ENCODE peak calls at places on chromosomes 1 and 21, in eight cellular contexts. I is activated CD4-positive, alpha-beta T cell treated with anti-CD3 and anti-CD28 coated beads for 36 hours; Y is EH; E is stomach; J is HS-27A; A is psoas muscle; K is M059J; D is amygdala. R is an unnamed sample.

GRCh38 chr1:8412183-8412831 is 94.4 kb downstream of the SLC45A1 start:
- DNase-seq in K (peak), I (no peak), A (no peak), D (no peak), Y (peak), J (peak), E (no peak), R (no peak)

GRCh38 chr21:42307106-42307505 is 8.1 kb downstream of the TFF3 start:
- DNase-seq in D (no peak), I (no peak), Y (no peak), K (no peak), A (no peak), E (peak), J (no peak), R (no peak)

GRCh38 chr1:76625887-76626286 is 241.4 kb upstream of the ST6GALNAC5 start:
- DNase-seq in A (no peak), K (no peak), I (no peak), E (no peak), J (no peak), D (no peak), Y (no peak), R (no peak)

GRCh38 chr1:150807257-150807637 is 813 bp downstream of the CTSK start:
- DNase-seq in J (no peak), I (no peak), K (no peak), A (no peak), D (no peak), Y (peak), E (no peak), R (no peak)

GRCh38 chr1:93519196-93519825 is 71.4 kb downstream of the FNBP1L start:
- DNase-seq in E (no peak), A (no peak), Y (peak), I (no peak), J (peak), D (no peak), K (peak), R (no peak)

GRCh38 chr1:9161963-9162362 is 33.1 kb upstream of the GPR157 start:
- DNase-seq in J (no peak), I (no peak), A (no peak), K (no peak), E (peak), D (no peak), Y (no peak), R (no peak)

GRCh38 chr1:245526141-245526540 is 371.4 kb downstream of the KIF26B start:
- DNase-seq in I (no peak), D (no peak), E (no peak), Y (no peak), J (no peak), A (no peak), K (no peak), R (no peak)

GRCh38 chr1:209577346-209577745 is 6.2 kb upstream of the CAMK1G start:
- DNase-seq in Y (peak), K (peak), A (no peak), J (no peak), D (no peak), I (no peak), E (no peak), R (no peak)

GRCh38 chr1:37667023-37667769 is 25.1 kb upstream of the CDCA8 start:
- DNase-seq in A (no peak), Y (peak), D (no peak), I (no peak), K (no peak), J (no peak), E (no peak), R (peak)

GRCh38 chr1:206508956-206509355 is 1.6 kb downstream of the RASSF5 start:
- DNase-seq in E (peak), J (no peak), Y (peak), K (no peak), I (no peak), D (no peak), A (peak), R (no peak)

GRCh38 chr1:50474859-50475809 is 51.9 kb upstream of the DMRTA2 start:
- DNase-seq in K (peak), A (no peak), J (no peak), D (no peak), I (no peak), E (no peak), Y (peak), R (no peak)

GRCh38 chr1:914891-915280 is 8.8 kb upstream of the SAMD11 start:
- DNase-seq in Y (no peak), A (no peak), D (no peak), K (no peak), E (no peak), J (no peak), I (no peak), R (no peak)

GRCh38 chr1:63643926-63644325 is 50.7 kb downstream of the PGM1 start:
- DNase-seq in K (no peak), I (no peak), D (no peak), J (no peak), E (peak), Y (no peak), A (peak), R (no peak)

GRCh38 chr1:104163912-104164476 is 414.3 kb downstream of the AMY1C start:
- DNase-seq in I (no peak), Y (no peak), A (no peak), K (no peak), D (no peak), J (no peak), E (no peak), R (no peak)

GRCh38 chr1:41713557-41714327 is 205.0 kb downstream of the HIVEP3 start:
- DNase-seq in J (peak), I (no peak), A (no peak), E (no peak), K (peak), Y (peak), D (no peak), R (peak)

GRCh38 chr1:112040891-112041740 is 51.6 kb upstream of the KCND3 start:
- DNase-seq in A (no peak), Y (no peak), I (no peak), D (no peak), E (no peak), K (no peak), J (no peak), R (peak)

GRCh38 chr1:100794719-100795645 is 75.4 kb downstream of the VCAM1 start:
- DNase-seq in I (no peak), Y (peak), A (no peak), K (peak), E (no peak), D (no peak), J (no peak), R (no peak)

GRCh38 chr1:204319462-204319861 is 40.3 kb downstream of the PLEKHA6 start:
- DNase-seq in J (no peak), K (peak), D (no peak), Y (peak), E (peak), I (peak), A (no peak), R (no peak)

GRCh38 chr1:8359617-8360481 is 41.9 kb downstream of the SLC45A1 start:
- DNase-seq in J (no peak), I (no peak), K (no peak), E (no peak), Y (no peak), D (no peak), A (peak), R (no peak)

GRCh38 chr21:38985423-38986378 is 180.0 kb downstream of the ETS2 start:
- DNase-seq in A (peak), K (peak), D (no peak), I (peak), Y (peak), J (peak), E (peak), R (no peak)

R was measured in WERI-Rb-1.